ENCODE peak calls at places on chromosomes 11 and 22, in nine cellular contexts. One of them, this sample, is unnamed.

GRCh38 chr11:10878408-10879214 is 20.8 kb upstream of the ZBED5 start:
- DNase-seq in lower leg skin: no peak
- DNase-seq in epithelial cell of esophagus: peak
- DNase-seq in bronchial epithelial cell: peak
- DNase-seq in GM12865: peak
- DNase-seq in ascending aorta: no peak
- DNase-seq in heart right ventricle: no peak
- DNase-seq in right lobe of liver: no peak
- DNase-seq in AG10803: peak
- DNase-seq in this sample: peak

GRCh38 chr11:80855975-80856524 is 1415.2 kb upstream of the TENM4 start:
- DNase-seq in lower leg skin: no peak
- DNase-seq in GM12865: no peak
- DNase-seq in epithelial cell of esophagus: peak
- DNase-seq in AG10803: peak
- DNase-seq in ascending aorta: no peak
- DNase-seq in heart right ventricle: no peak
- DNase-seq in right lobe of liver: no peak
- DNase-seq in bronchial epithelial cell: peak
- DNase-seq in this sample: peak

GRCh38 chr11:118893662-118894061 is 10.0 kb downstream of the CXCR5 start:
- DNase-seq in right lobe of liver: no peak
- DNase-seq in epithelial cell of esophagus: no peak
- DNase-seq in lower leg skin: no peak
- DNase-seq in GM12865: no peak
- DNase-seq in bronchial epithelial cell: no peak
- DNase-seq in heart right ventricle: no peak
- DNase-seq in ascending aorta: no peak
- DNase-seq in AG10803: no peak
- DNase-seq in this sample: no peak

GRCh38 chr11:76185931-76186401 is 20.3 kb downstream of the WNT11 start:
- DNase-seq in right lobe of liver: no peak
- DNase-seq in lower leg skin: peak
- DNase-seq in ascending aorta: peak
- DNase-seq in bronchial epithelial cell: no peak
- DNase-seq in AG10803: peak
- DNase-seq in GM12865: no peak
- DNase-seq in epithelial cell of esophagus: no peak
- DNase-seq in heart right ventricle: peak
- DNase-seq in this sample: no peak

GRCh38 chr22:19832476-19833108 is 22.1 kb downstream of the GNB1L start:
- DNase-seq in epithelial cell of esophagus: no peak
- DNase-seq in GM12865: peak
- DNase-seq in heart right ventricle: no peak
- DNase-seq in AG10803: peak
- DNase-seq in right lobe of liver: no peak
- DNase-seq in lower leg skin: no peak
- DNase-seq in bronchial epithelial cell: no peak
- DNase-seq in ascending aorta: no peak
- DNase-seq in this sample: no peak

GRCh38 chr11:35247863-35248262 is 108.9 kb downstream of the CD44 start:
- DNase-seq in GM12865: no peak
- DNase-seq in bronchial epithelial cell: no peak
- DNase-seq in AG10803: no peak
- DNase-seq in heart right ventricle: no peak
- DNase-seq in lower leg skin: no peak
- DNase-seq in right lobe of liver: no peak
- DNase-seq in epithelial cell of esophagus: no peak
- DNase-seq in ascending aorta: no peak
- DNase-seq in this sample: no peak

GRCh38 chr11:130737866-130738431 is 178.3 kb downstream of the SNX19 start:
- DNase-seq in epithelial cell of esophagus: peak
- DNase-seq in right lobe of liver: no peak
- DNase-seq in AG10803: peak
- DNase-seq in heart right ventricle: peak
- DNase-seq in GM12865: no peak
- DNase-seq in lower leg skin: no peak
- DNase-seq in bronchial epithelial cell: peak
- DNase-seq in ascending aorta: no peak
- DNase-seq in this sample: peak

GRCh38 chr11:76161261-76161961 is 44.9 kb downstream of the WNT11 start:
- DNase-seq in lower leg skin: no peak
- DNase-seq in AG10803: peak
- DNase-seq in epithelial cell of esophagus: no peak
- DNase-seq in ascending aorta: no peak
- DNase-seq in heart right ventricle: peak
- DNase-seq in right lobe of liver: no peak
- DNase-seq in GM12865: no peak
- DNase-seq in bronchial epithelial cell: no peak
- DNase-seq in this sample: no peak

GRCh38 chr11:115503083-115503885 is 931 bp downstream of the CADM1 start:
- DNase-seq in ascending aorta: peak
- DNase-seq in epithelial cell of esophagus: peak
- DNase-seq in lower leg skin: peak
- DNase-seq in right lobe of liver: peak
- DNase-seq in bronchial epithelial cell: peak
- DNase-seq in AG10803: peak
- DNase-seq in GM12865: peak
- DNase-seq in heart right ventricle: peak
- DNase-seq in this sample: no peak

GRCh38 chr11:16788141-16789060 is 50.0 kb downstream of the C11orf58 start:
- DNase-seq in heart right ventricle: peak
- DNase-seq in ascending aorta: peak
- DNase-seq in right lobe of liver: peak
- DNase-seq in AG10803: peak
- DNase-seq in lower leg skin: peak
- DNase-seq in epithelial cell of esophagus: peak
- DNase-seq in GM12865: peak
- DNase-seq in bronchial epithelial cell: peak
- DNase-seq in this sample: no peak

GRCh38 chr11:113162590-113162961 is 151.8 kb upstream of the TTC12 start:
- DNase-seq in heart right ventricle: no peak
- DNase-seq in epithelial cell of esophagus: no peak
- DNase-seq in right lobe of liver: no peak
- DNase-seq in bronchial epithelial cell: no peak
- DNase-seq in GM12865: no peak
- DNase-seq in AG10803: no peak
- DNase-seq in lower leg skin: no peak
- DNase-seq in ascending aorta: peak
- DNase-seq in this sample: peak

GRCh38 chr11:122733301-122733686 is 77.8 kb downstream of the UBASH3B start:
- DNase-seq in AG10803: peak
- DNase-seq in GM12865: no peak
- DNase-seq in heart right ventricle: no peak
- DNase-seq in bronchial epithelial cell: peak
- DNase-seq in right lobe of liver: no peak
- DNase-seq in ascending aorta: no peak
- DNase-seq in epithelial cell of esophagus: peak
- DNase-seq in lower leg skin: no peak
- DNase-seq in this sample: no peak

GRCh38 chr11:69156673-69157155 is 979 bp downstream of the SMIM38 start:
- DNase-seq in AG10803: peak
- DNase-seq in bronchial epithelial cell: peak
- DNase-seq in lower leg skin: no peak
- DNase-seq in right lobe of liver: no peak
- DNase-seq in GM12865: no peak
- DNase-seq in heart right ventricle: no peak
- DNase-seq in epithelial cell of esophagus: peak
- DNase-seq in ascending aorta: no peak
- DNase-seq in this sample: no peak

GRCh38 chr11:57322881-57323467 is 1.8 kb downstream of the TNKS1BP1 start:
- DNase-seq in heart right ventricle: no peak
- DNase-seq in ascending aorta: no peak
- DNase-seq in right lobe of liver: no peak
- DNase-seq in lower leg skin: no peak
- DNase-seq in GM12865: no peak
- DNase-seq in epithelial cell of esophagus: peak
- DNase-seq in bronchial epithelial cell: peak
- DNase-seq in AG10803: no peak
- DNase-seq in this sample: no peak

GRCh38 chr11:62104816-62105610 is 18.8 kb upstream of the INCENP start:
- DNase-seq in bronchial epithelial cell: peak
- DNase-seq in lower leg skin: no peak
- DNase-seq in AG10803: peak
- DNase-seq in right lobe of liver: no peak
- DNase-seq in epithelial cell of esophagus: no peak
- DNase-seq in GM12865: no peak
- DNase-seq in heart right ventricle: no peak
- DNase-seq in ascending aorta: peak
- DNase-seq in this sample: no peak

GRCh38 chr11:62103141-62103540 is 20.7 kb upstream of the INCENP start:
- DNase-seq in epithelial cell of esophagus: no peak
- DNase-seq in ascending aorta: no peak
- DNase-seq in GM12865: no peak
- DNase-seq in heart right ventricle: no peak
- DNase-seq in AG10803: no peak
- DNase-seq in right lobe of liver: no peak
- DNase-seq in bronchial epithelial cell: no peak
- DNase-seq in lower leg skin: no peak
- DNase-seq in this sample: no peak

GRCh38 chr11:62108017-62108750 is 15.6 kb upstream of the INCENP start:
- DNase-seq in heart right ventricle: no peak
- DNase-seq in epithelial cell of esophagus: peak
- DNase-seq in right lobe of liver: no peak
- DNase-seq in ascending aorta: no peak
- DNase-seq in bronchial epithelial cell: peak
- DNase-seq in lower leg skin: no peak
- DNase-seq in AG10803: peak
- DNase-seq in GM12865: peak
- DNase-seq in this sample: peak

GRCh38 chr11:62104001-62104400 is 19.8 kb upstream of the INCENP start:
- DNase-seq in bronchial epithelial cell: no peak
- DNase-seq in GM12865: no peak
- DNase-seq in AG10803: no peak
- DNase-seq in lower leg skin: no peak
- DNase-seq in epithelial cell of esophagus: no peak
- DNase-seq in heart right ventricle: no peak
- DNase-seq in right lobe of liver: no peak
- DNase-seq in ascending aorta: no peak
- DNase-seq in this sample: no peak

DNA sequence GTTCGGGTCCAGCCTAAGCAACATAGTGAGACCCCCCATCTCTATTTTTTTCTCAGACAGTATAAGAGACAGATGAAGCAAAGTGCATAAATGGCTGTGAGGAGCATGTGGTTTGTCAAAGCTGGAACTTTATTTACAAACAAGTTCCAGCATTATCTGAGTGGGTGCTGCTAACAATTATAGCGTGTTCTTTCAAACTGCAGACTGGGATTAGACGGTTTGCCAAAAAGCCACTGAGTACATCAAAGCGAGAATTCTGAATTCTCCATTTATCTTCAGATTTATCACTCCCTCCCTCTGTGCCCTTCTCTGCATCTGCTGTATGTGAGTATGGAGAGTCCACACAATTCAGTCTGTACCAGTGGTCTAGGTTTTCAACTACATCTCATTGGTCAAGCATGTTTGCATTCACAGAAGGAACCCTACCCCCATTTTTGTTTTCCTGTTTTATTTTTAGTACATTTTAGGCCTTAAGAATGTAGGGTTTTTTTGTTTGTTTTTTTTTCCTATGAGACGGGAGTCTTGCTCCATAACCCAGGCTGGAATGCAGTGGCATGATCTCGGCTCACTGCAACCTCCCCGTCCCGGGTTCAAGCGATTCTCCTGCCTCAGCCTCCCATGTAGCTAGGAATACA is 18.1 kb upstream of the INCENP start:
- DNase-seq in GM12865: no peak
- DNase-seq in bronchial epithelial cell: no peak
- DNase-seq in AG10803: peak
- DNase-seq in right lobe of liver: no peak
- DNase-seq in heart right ventricle: no peak
- DNase-seq in epithelial cell of esophagus: no peak
- DNase-seq in lower leg skin: no peak
- DNase-seq in ascending aorta: no peak
- DNase-seq in this sample: no peak
- H3K4me3 ChIP-seq in GM12865: no peak
- H3K4me3 ChIP-seq in bronchial epithelial cell: no peak
- H3K4me3 ChIP-seq in AG10803: peak
- H3K4me3 ChIP-seq in right lobe of liver: no peak
- H3K4me3 ChIP-seq in heart right ventricle: peak
- H3K4me3 ChIP-seq in epithelial cell of esophagus: no peak
- H3K4me3 ChIP-seq in lower leg skin: no peak
- H3K4me3 ChIP-seq in ascending aorta: peak
- H3K4me3 ChIP-seq in this sample: no peak

GRCh38 chr22:27540247-27540646 is 261.3 kb downstream of the MN1 start:
- DNase-seq in right lobe of liver: no peak
- DNase-seq in AG10803: no peak
- DNase-seq in lower leg skin: no peak
- DNase-seq in epithelial cell of esophagus: no peak
- DNase-seq in GM12865: no peak
- DNase-seq in bronchial epithelial cell: no peak
- DNase-seq in ascending aorta: no peak
- DNase-seq in heart right ventricle: no peak
- DNase-seq in this sample: no peak
- TF ChIP-seq CTCF in right lobe of liver: no peak
- TF ChIP-seq CTCF in AG10803: no peak
- TF ChIP-seq CTCF in lower leg skin: no peak
- TF ChIP-seq CTCF in epithelial cell of esophagus: peak
- TF ChIP-seq CTCF in GM12865: no peak
- TF ChIP-seq CTCF in bronchial epithelial cell: no peak
- TF ChIP-seq CTCF in ascending aorta: no peak
- TF ChIP-seq CTCF in heart right ventricle: no peak
- TF ChIP-seq CTCF in this sample: no peak

GRCh38 chr11:31997955-31998354 is 92.9 kb upstream of the RCN1 start:
- DNase-seq in AG10803: no peak
- DNase-seq in heart right ventricle: no peak
- DNase-seq in epithelial cell of esophagus: no peak
- DNase-seq in lower leg skin: no peak
- DNase-seq in right lobe of liver: no peak
- DNase-seq in ascending aorta: no peak
- DNase-seq in GM12865: no peak
- DNase-seq in bronchial epithelial cell: no peak
- DNase-seq in this sample: no peak

GRCh38 chr11:31995031-31995430 is 95.8 kb upstream of the RCN1 start:
- DNase-seq in AG10803: no peak
- DNase-seq in lower leg skin: no peak
- DNase-seq in ascending aorta: no peak
- DNase-seq in GM12865: no peak
- DNase-seq in bronchial epithelial cell: no peak
- DNase-seq in heart right ventricle: no peak
- DNase-seq in epithelial cell of esophagus: no peak
- DNase-seq in right lobe of liver: no peak
- DNase-seq in this sample: no peak

GRCh38 chr11:31996159-31996881 is 94.6 kb upstream of the RCN1 start:
- DNase-seq in ascending aorta: no peak
- DNase-seq in epithelial cell of esophagus: no peak
- DNase-seq in heart right ventricle: no peak
- DNase-seq in lower leg skin: no peak
- DNase-seq in bronchial epithelial cell: no peak
- DNase-seq in AG10803: no peak
- DNase-seq in right lobe of liver: no peak
- DNase-seq in GM12865: no peak
- DNase-seq in this sample: no peak

GRCh38 chr11:31995525-31996123 is 95.2 kb upstream of the RCN1 start:
- DNase-seq in AG10803: peak
- DNase-seq in heart right ventricle: no peak
- DNase-seq in GM12865: peak
- DNase-seq in epithelial cell of esophagus: no peak
- DNase-seq in right lobe of liver: no peak
- DNase-seq in lower leg skin: no peak
- DNase-seq in ascending aorta: no peak
- DNase-seq in bronchial epithelial cell: no peak
- DNase-seq in this sample: no peak
- H3K4me3 ChIP-seq in AG10803: peak
- H3K4me3 ChIP-seq in heart right ventricle: no peak
- H3K4me3 ChIP-seq in GM12865: peak
- H3K4me3 ChIP-seq in epithelial cell of esophagus: no peak
- H3K4me3 ChIP-seq in right lobe of liver: peak
- H3K4me3 ChIP-seq in lower leg skin: no peak
- H3K4me3 ChIP-seq in ascending aorta: no peak
- H3K4me3 ChIP-seq in bronchial epithelial cell: no peak
- H3K4me3 ChIP-seq in this sample: no peak

GRCh38 chr11:134409552-134410429 is 2.3 kb downstream of the B3GAT1 start:
- DNase-seq in AG10803: no peak
- DNase-seq in right lobe of liver: no peak
- DNase-seq in bronchial epithelial cell: no peak
- DNase-seq in GM12865: no peak
- DNase-seq in epithelial cell of esophagus: no peak
- DNase-seq in ascending aorta: no peak
- DNase-seq in lower leg skin: no peak
- DNase-seq in heart right ventricle: no peak
- DNase-seq in this sample: no peak
- TF ChIP-seq CTCF in AG10803: no peak
- TF ChIP-seq CTCF in right lobe of liver: no peak
- TF ChIP-seq CTCF in bronchial epithelial cell: no peak
- TF ChIP-seq CTCF in GM12865: no peak
- TF ChIP-seq CTCF in epithelial cell of esophagus: no peak
- TF ChIP-seq CTCF in ascending aorta: no peak
- TF ChIP-seq CTCF in lower leg skin: no peak
- TF ChIP-seq CTCF in heart right ventricle: no peak
- TF ChIP-seq CTCF in this sample: no peak